ENCODE peak calls at places on chromosomes 13 and 19, in ten cellular contexts. One of them, this sample, is unnamed. For H3K4me1, the result is how much of the 10 kb centered on the place peaks cover.

GRCh38 chr13:35791191-35791902 is 314.9 kb upstream of the MAB21L1 start:
- DNase-seq in pancreas: no peak
- DNase-seq in right lobe of liver: no peak
- DNase-seq in trophoblast cell: peak
- DNase-seq in transverse colon: no peak
- DNase-seq in esophagus squamous epithelium: no peak
- DNase-seq in naive thymus-derived CD4-positive, alpha-beta T cell: no peak
- DNase-seq in Peyer's patch: no peak
- DNase-seq in IMR-90: peak
- DNase-seq in adrenal gland: no peak
- DNase-seq in this sample: no peak

GRCh38 chr13:93305886-93306285 is 79.3 kb downstream of the GPC6 start:
- DNase-seq in pancreas: no peak
- DNase-seq in trophoblast cell: no peak
- DNase-seq in esophagus squamous epithelium: no peak
- DNase-seq in transverse colon: no peak
- DNase-seq in adrenal gland: no peak
- DNase-seq in Peyer's patch: no peak
- DNase-seq in naive thymus-derived CD4-positive, alpha-beta T cell: no peak
- DNase-seq in IMR-90: peak
- DNase-seq in right lobe of liver: no peak
- DNase-seq in this sample: no peak

GRCh38 chr13:38376551-38376950 is 26.9 kb downstream of the UFM1 start:
- DNase-seq in right lobe of liver: no peak
- DNase-seq in naive thymus-derived CD4-positive, alpha-beta T cell: no peak
- DNase-seq in IMR-90: peak
- DNase-seq in transverse colon: no peak
- DNase-seq in esophagus squamous epithelium: no peak
- DNase-seq in Peyer's patch: no peak
- DNase-seq in adrenal gland: no peak
- DNase-seq in trophoblast cell: peak
- DNase-seq in pancreas: no peak
- DNase-seq in this sample: no peak

GRCh38 chr13:61095885-61096284 is 319.8 kb downstream of the PCDH20 start:
- DNase-seq in esophagus squamous epithelium: no peak
- DNase-seq in adrenal gland: no peak
- DNase-seq in right lobe of liver: no peak
- DNase-seq in Peyer's patch: no peak
- DNase-seq in transverse colon: no peak
- DNase-seq in pancreas: no peak
- DNase-seq in IMR-90: no peak
- DNase-seq in trophoblast cell: no peak
- DNase-seq in naive thymus-derived CD4-positive, alpha-beta T cell: no peak
- DNase-seq in this sample: no peak

GRCh38 chr19:23437901-23438300 is 42.6 kb upstream of the ZNF91 start:
- DNase-seq in adrenal gland: no peak
- DNase-seq in right lobe of liver: no peak
- DNase-seq in IMR-90: no peak
- DNase-seq in transverse colon: no peak
- DNase-seq in trophoblast cell: peak
- DNase-seq in esophagus squamous epithelium: no peak
- DNase-seq in Peyer's patch: no peak
- DNase-seq in pancreas: no peak
- DNase-seq in naive thymus-derived CD4-positive, alpha-beta T cell: no peak
- DNase-seq in this sample: no peak

GRCh38 chr19:48330012-48330681 is 4.8 kb downstream of the EMP3 start:
- DNase-seq in IMR-90: no peak
- DNase-seq in esophagus squamous epithelium: peak
- DNase-seq in right lobe of liver: peak
- DNase-seq in pancreas: peak
- DNase-seq in trophoblast cell: peak
- DNase-seq in naive thymus-derived CD4-positive, alpha-beta T cell: peak
- DNase-seq in Peyer's patch: peak
- DNase-seq in adrenal gland: peak
- DNase-seq in transverse colon: peak
- DNase-seq in this sample: peak

GRCh38 chr13:32314271-32314967 is 744 bp downstream of the ZAR1L start:
- DNase-seq in right lobe of liver: peak
- DNase-seq in IMR-90: no peak
- DNase-seq in esophagus squamous epithelium: no peak
- DNase-seq in transverse colon: peak
- DNase-seq in pancreas: no peak
- DNase-seq in adrenal gland: peak
- DNase-seq in Peyer's patch: peak
- DNase-seq in trophoblast cell: peak
- DNase-seq in naive thymus-derived CD4-positive, alpha-beta T cell: no peak
- DNase-seq in this sample: no peak

GRCh38 chr13:69683921-69684663 is 423.5 kb upstream of the ATXN8OS start:
- DNase-seq in trophoblast cell: no peak
- DNase-seq in right lobe of liver: no peak
- DNase-seq in naive thymus-derived CD4-positive, alpha-beta T cell: no peak
- DNase-seq in pancreas: no peak
- DNase-seq in Peyer's patch: no peak
- DNase-seq in esophagus squamous epithelium: no peak
- DNase-seq in adrenal gland: no peak
- DNase-seq in transverse colon: no peak
- DNase-seq in IMR-90: no peak
- DNase-seq in this sample: no peak

GRCh38 chr13:45100855-45101254 is 19.5 kb upstream of the GTF2F2 start:
- DNase-seq in naive thymus-derived CD4-positive, alpha-beta T cell: no peak
- DNase-seq in IMR-90: no peak
- DNase-seq in adrenal gland: no peak
- DNase-seq in esophagus squamous epithelium: no peak
- DNase-seq in pancreas: no peak
- DNase-seq in Peyer's patch: no peak
- DNase-seq in right lobe of liver: no peak
- DNase-seq in transverse colon: no peak
- DNase-seq in trophoblast cell: no peak
- DNase-seq in this sample: no peak
- H3K27ac ChIP-seq in naive thymus-derived CD4-positive, alpha-beta T cell: no peak
- H3K27ac ChIP-seq in IMR-90: no peak
- H3K27ac ChIP-seq in adrenal gland: no peak
- H3K27ac ChIP-seq in esophagus squamous epithelium: no peak
- H3K27ac ChIP-seq in pancreas: no peak
- H3K27ac ChIP-seq in Peyer's patch: no peak
- H3K27ac ChIP-seq in right lobe of liver: no peak
- H3K27ac ChIP-seq in transverse colon: no peak
- H3K27ac ChIP-seq in trophoblast cell: no peak
- H3K27ac ChIP-seq in this sample: no peak

GRCh38 chr19:1101337-1101698 is 2.5 kb upstream of the GPX4 start:
- DNase-seq in naive thymus-derived CD4-positive, alpha-beta T cell: no peak
- DNase-seq in esophagus squamous epithelium: no peak
- DNase-seq in transverse colon: peak
- DNase-seq in adrenal gland: peak
- DNase-seq in Peyer's patch: no peak
- DNase-seq in right lobe of liver: no peak
- DNase-seq in trophoblast cell: no peak
- DNase-seq in pancreas: no peak
- DNase-seq in IMR-90: no peak
- DNase-seq in this sample: no peak

GRCh38 chr19:1097810-1098176 is 2.6 kb upstream of the POLR2E start:
- DNase-seq in trophoblast cell: peak
- DNase-seq in naive thymus-derived CD4-positive, alpha-beta T cell: no peak
- DNase-seq in esophagus squamous epithelium: no peak
- DNase-seq in transverse colon: no peak
- DNase-seq in Peyer's patch: peak
- DNase-seq in adrenal gland: no peak
- DNase-seq in IMR-90: no peak
- DNase-seq in right lobe of liver: peak
- DNase-seq in pancreas: no peak
- DNase-seq in this sample: no peak

GRCh38 chr19:1094655-1094977 is 559 bp downstream of the POLR2E start:
- DNase-seq in naive thymus-derived CD4-positive, alpha-beta T cell: no peak
- DNase-seq in trophoblast cell: no peak
- DNase-seq in right lobe of liver: no peak
- DNase-seq in adrenal gland: no peak
- DNase-seq in pancreas: no peak
- DNase-seq in IMR-90: no peak
- DNase-seq in transverse colon: no peak
- DNase-seq in esophagus squamous epithelium: no peak
- DNase-seq in Peyer's patch: no peak
- DNase-seq in this sample: no peak

GRCh38 chr19:1094978-1095701 is at the start of gene POLR2E:
- DNase-seq in transverse colon: peak
- DNase-seq in right lobe of liver: peak
- DNase-seq in IMR-90: peak
- DNase-seq in Peyer's patch: peak
- DNase-seq in pancreas: peak
- DNase-seq in adrenal gland: peak
- DNase-seq in trophoblast cell: peak
- DNase-seq in naive thymus-derived CD4-positive, alpha-beta T cell: peak
- DNase-seq in esophagus squamous epithelium: peak
- DNase-seq in this sample: peak

DNA sequence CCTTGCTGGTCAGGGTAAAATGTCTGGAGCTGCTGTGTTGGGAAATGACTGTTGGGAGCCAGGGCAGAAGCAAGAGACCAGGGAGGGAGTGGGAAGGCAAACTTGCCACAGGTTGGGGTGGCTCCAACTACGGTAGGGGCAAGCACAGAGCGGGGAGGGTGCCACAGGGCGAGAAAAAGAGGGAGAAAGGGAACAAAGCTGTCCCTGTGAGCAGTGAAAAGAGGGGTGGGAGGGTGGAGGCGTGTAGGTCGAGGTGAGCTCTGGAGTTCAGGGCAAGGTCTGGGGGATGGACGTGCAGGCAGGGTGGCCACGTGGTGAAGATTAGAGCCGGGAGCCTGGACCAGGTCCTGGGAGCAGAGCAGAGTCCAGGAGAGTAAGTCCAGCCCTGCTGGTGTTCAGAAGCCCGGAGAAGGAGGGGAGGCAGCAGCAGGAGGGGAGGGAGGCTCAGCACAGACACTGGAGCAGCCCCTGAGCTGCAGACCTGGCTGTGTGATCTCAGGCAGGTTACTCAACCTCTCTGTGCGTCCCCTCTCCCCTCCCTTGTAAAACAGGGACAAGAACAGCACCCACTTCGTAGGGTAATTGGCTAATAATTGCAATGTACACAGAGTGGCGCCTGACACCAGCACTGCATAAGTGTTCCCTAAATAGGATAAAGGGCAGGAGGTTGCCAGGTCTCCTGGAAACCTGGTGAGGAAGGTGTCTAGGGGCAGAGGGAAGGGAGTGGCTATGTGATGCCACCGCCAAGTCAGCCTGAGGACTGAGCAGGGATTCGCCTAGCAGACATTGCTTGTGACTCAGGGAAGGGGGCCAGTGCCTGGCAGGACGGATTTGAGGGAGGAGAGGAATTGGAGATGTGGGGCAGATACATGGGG is 3.2 kb upstream of the POLR2E start:
- DNase-seq in Peyer's patch: peak
- DNase-seq in trophoblast cell: peak
- DNase-seq in adrenal gland: no peak
- DNase-seq in right lobe of liver: peak
- DNase-seq in transverse colon: peak
- DNase-seq in esophagus squamous epithelium: no peak
- DNase-seq in IMR-90: peak
- DNase-seq in pancreas: no peak
- DNase-seq in naive thymus-derived CD4-positive, alpha-beta T cell: no peak
- DNase-seq in this sample: no peak
- H3K4me1 ChIP-seq in Peyer's patch: under half
- H3K4me1 ChIP-seq in trophoblast cell: under half
- H3K4me1 ChIP-seq in adrenal gland: half or more
- H3K4me1 ChIP-seq in right lobe of liver: under half
- H3K4me1 ChIP-seq in transverse colon: half or more
- H3K4me1 ChIP-seq in esophagus squamous epithelium: half or more
- H3K4me1 ChIP-seq in IMR-90: under half
- H3K4me1 ChIP-seq in pancreas: under half
- H3K4me1 ChIP-seq in naive thymus-derived CD4-positive, alpha-beta T cell: under half
- H3K4me1 ChIP-seq in this sample: half or more

GRCh38 chr13:21077360-21078353 is 16.3 kb upstream of the LATS2 start:
- DNase-seq in esophagus squamous epithelium: no peak
- DNase-seq in IMR-90: no peak
- DNase-seq in right lobe of liver: no peak
- DNase-seq in pancreas: no peak
- DNase-seq in naive thymus-derived CD4-positive, alpha-beta T cell: no peak
- DNase-seq in trophoblast cell: no peak
- DNase-seq in transverse colon: no peak
- DNase-seq in Peyer's patch: no peak
- DNase-seq in adrenal gland: no peak
- DNase-seq in this sample: no peak

GRCh38 chr13:21074601-21075302 is 13.4 kb upstream of the LATS2 start:
- DNase-seq in trophoblast cell: no peak
- DNase-seq in transverse colon: no peak
- DNase-seq in esophagus squamous epithelium: no peak
- DNase-seq in Peyer's patch: no peak
- DNase-seq in pancreas: no peak
- DNase-seq in naive thymus-derived CD4-positive, alpha-beta T cell: peak
- DNase-seq in right lobe of liver: no peak
- DNase-seq in IMR-90: no peak
- DNase-seq in adrenal gland: peak
- DNase-seq in this sample: no peak

GRCh38 chr13:21076265-21076653 is 14.9 kb upstream of the LATS2 start:
- DNase-seq in trophoblast cell: no peak
- DNase-seq in IMR-90: no peak
- DNase-seq in adrenal gland: no peak
- DNase-seq in esophagus squamous epithelium: no peak
- DNase-seq in pancreas: no peak
- DNase-seq in right lobe of liver: no peak
- DNase-seq in Peyer's patch: no peak
- DNase-seq in transverse colon: no peak
- DNase-seq in naive thymus-derived CD4-positive, alpha-beta T cell: no peak
- DNase-seq in this sample: no peak

GRCh38 chr13:21078501-21078900 is 17.1 kb upstream of the LATS2 start:
- DNase-seq in pancreas: no peak
- DNase-seq in esophagus squamous epithelium: no peak
- DNase-seq in trophoblast cell: no peak
- DNase-seq in transverse colon: no peak
- DNase-seq in Peyer's patch: no peak
- DNase-seq in adrenal gland: no peak
- DNase-seq in IMR-90: peak
- DNase-seq in right lobe of liver: no peak
- DNase-seq in naive thymus-derived CD4-positive, alpha-beta T cell: no peak
- DNase-seq in this sample: no peak

GRCh38 chr13:21075303-21076264 is 14.2 kb upstream of the LATS2 start:
- DNase-seq in trophoblast cell: peak
- DNase-seq in adrenal gland: no peak
- DNase-seq in transverse colon: no peak
- DNase-seq in esophagus squamous epithelium: no peak
- DNase-seq in pancreas: no peak
- DNase-seq in right lobe of liver: no peak
- DNase-seq in naive thymus-derived CD4-positive, alpha-beta T cell: no peak
- DNase-seq in IMR-90: no peak
- DNase-seq in Peyer's patch: no peak
- DNase-seq in this sample: no peak
- H3K4me3 ChIP-seq in trophoblast cell: peak
- H3K4me3 ChIP-seq in adrenal gland: no peak
- H3K4me3 ChIP-seq in transverse colon: peak
- H3K4me3 ChIP-seq in esophagus squamous epithelium: peak
- H3K4me3 ChIP-seq in pancreas: peak
- H3K4me3 ChIP-seq in right lobe of liver: peak
- H3K4me3 ChIP-seq in naive thymus-derived CD4-positive, alpha-beta T cell: peak
- H3K4me3 ChIP-seq in IMR-90: no peak
- H3K4me3 ChIP-seq in Peyer's patch: peak
- H3K4me3 ChIP-seq in this sample: peak

GRCh38 chr19:34136127-34136526 is 36.2 kb upstream of the LSM14A start:
- DNase-seq in naive thymus-derived CD4-positive, alpha-beta T cell: no peak
- DNase-seq in adrenal gland: no peak
- DNase-seq in IMR-90: no peak
- DNase-seq in trophoblast cell: no peak
- DNase-seq in transverse colon: no peak
- DNase-seq in esophagus squamous epithelium: no peak
- DNase-seq in right lobe of liver: no peak
- DNase-seq in Peyer's patch: no peak
- DNase-seq in pancreas: no peak
- DNase-seq in this sample: no peak

GRCh38 chr19:34134190-34135032 is 37.9 kb upstream of the LSM14A start:
- DNase-seq in esophagus squamous epithelium: peak
- DNase-seq in trophoblast cell: peak
- DNase-seq in transverse colon: peak
- DNase-seq in naive thymus-derived CD4-positive, alpha-beta T cell: peak
- DNase-seq in adrenal gland: peak
- DNase-seq in IMR-90: peak
- DNase-seq in right lobe of liver: peak
- DNase-seq in pancreas: peak
- DNase-seq in Peyer's patch: peak
- DNase-seq in this sample: peak

GRCh38 chr19:34131100-34131499 is 41.2 kb upstream of the LSM14A start:
- DNase-seq in pancreas: no peak
- DNase-seq in trophoblast cell: peak
- DNase-seq in IMR-90: peak
- DNase-seq in esophagus squamous epithelium: no peak
- DNase-seq in right lobe of liver: no peak
- DNase-seq in Peyer's patch: no peak
- DNase-seq in naive thymus-derived CD4-positive, alpha-beta T cell: no peak
- DNase-seq in transverse colon: no peak
- DNase-seq in adrenal gland: no peak
- DNase-seq in this sample: no peak

GRCh38 chr19:34135401-34135800 is 36.9 kb upstream of the LSM14A start:
- DNase-seq in adrenal gland: no peak
- DNase-seq in Peyer's patch: no peak
- DNase-seq in esophagus squamous epithelium: no peak
- DNase-seq in right lobe of liver: no peak
- DNase-seq in IMR-90: no peak
- DNase-seq in transverse colon: no peak
- DNase-seq in trophoblast cell: peak
- DNase-seq in naive thymus-derived CD4-positive, alpha-beta T cell: no peak
- DNase-seq in pancreas: peak
- DNase-seq in this sample: no peak

DNA sequence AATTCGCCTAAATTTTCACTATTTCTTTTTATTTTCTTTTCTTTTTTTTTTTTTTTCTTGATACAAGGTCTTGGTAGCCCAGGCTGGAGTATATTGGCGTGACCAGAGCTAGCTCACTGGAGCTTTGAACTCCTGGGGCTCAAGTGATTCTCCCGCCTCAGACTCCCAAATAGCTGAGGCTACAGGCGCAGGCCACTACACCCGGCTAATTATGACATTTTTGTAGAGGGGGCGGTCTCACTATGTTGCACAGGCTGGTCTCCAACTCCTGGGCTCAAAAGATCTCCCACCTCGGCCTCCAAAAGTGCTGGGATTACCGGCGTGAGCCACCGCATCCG is 37.3 kb upstream of the LSM14A start:
- DNase-seq in right lobe of liver: no peak
- DNase-seq in pancreas: no peak
- DNase-seq in esophagus squamous epithelium: no peak
- DNase-seq in transverse colon: no peak
- DNase-seq in adrenal gland: no peak
- DNase-seq in IMR-90: no peak
- DNase-seq in Peyer's patch: no peak
- DNase-seq in naive thymus-derived CD4-positive, alpha-beta T cell: no peak
- DNase-seq in trophoblast cell: no peak
- DNase-seq in this sample: no peak
- H3K27ac ChIP-seq in right lobe of liver: peak
- H3K27ac ChIP-seq in pancreas: peak
- H3K27ac ChIP-seq in esophagus squamous epithelium: peak
- H3K27ac ChIP-seq in transverse colon: peak
- H3K27ac ChIP-seq in adrenal gland: peak
- H3K27ac ChIP-seq in IMR-90: no peak
- H3K27ac ChIP-seq in Peyer's patch: peak
- H3K27ac ChIP-seq in naive thymus-derived CD4-positive, alpha-beta T cell: peak
- H3K27ac ChIP-seq in trophoblast cell: no peak
- H3K27ac ChIP-seq in this sample: peak

This sample was measured in CD8-positive, alpha-beta memory T cell.